ENCODE peak calls at places on chromosomes 6 and 20, in seven cellular contexts. One of them, this sample, is unnamed.
A peak's percentile ranks its signal among the peaks of the same experiment; 100 is the strongest.

GRCh38 chr6:8940356-8940755 is 505.0 kb upstream of the SLC35B3 start:
- DNase-seq in suprapubic skin: no peak
- DNase-seq in HCT116: no peak
- DNase-seq in adrenal gland: no peak
- DNase-seq in transverse colon: no peak
- DNase-seq in spleen: no peak
- DNase-seq in body of pancreas: no peak
- DNase-seq in this sample: no peak

GRCh38 chr6:168626046-168626445 is 185.1 kb downstream of the SMOC2 start:
- DNase-seq in body of pancreas: no peak
- DNase-seq in HCT116: no peak
- DNase-seq in spleen: no peak
- DNase-seq in adrenal gland: no peak
- DNase-seq in transverse colon: no peak
- DNase-seq in suprapubic skin: no peak
- DNase-seq in this sample: no peak

GRCh38 chr6:81171991-81172740 is 580.3 kb downstream of the TENT5A start:
- DNase-seq in body of pancreas: no peak
- DNase-seq in transverse colon: no peak
- DNase-seq in spleen: no peak
- DNase-seq in adrenal gland: peak; percentile 44
- DNase-seq in suprapubic skin: no peak
- DNase-seq in HCT116: peak; percentile 15
- DNase-seq in this sample: no peak

GRCh38 chr6:29019629-29020028 is 14.5 kb upstream of the ZNF311 start:
- DNase-seq in spleen: no peak
- DNase-seq in body of pancreas: no peak
- DNase-seq in HCT116: no peak
- DNase-seq in suprapubic skin: no peak
- DNase-seq in adrenal gland: no peak
- DNase-seq in transverse colon: no peak
- DNase-seq in this sample: no peak

GRCh38 chr6:133646021-133646682 is 242.8 kb upstream of the TCF21 start:
- DNase-seq in HCT116: no peak
- DNase-seq in spleen: no peak
- DNase-seq in adrenal gland: no peak
- DNase-seq in transverse colon: no peak
- DNase-seq in suprapubic skin: no peak
- DNase-seq in body of pancreas: peak; percentile 21
- DNase-seq in this sample: no peak

GRCh38 chr6:111553580-111553979 is 52.1 kb downstream of the TRAF3IP2 start:
- DNase-seq in spleen: no peak
- DNase-seq in body of pancreas: no peak
- DNase-seq in HCT116: no peak
- DNase-seq in transverse colon: no peak
- DNase-seq in suprapubic skin: no peak
- DNase-seq in adrenal gland: no peak
- DNase-seq in this sample: no peak

GRCh38 chr20:34980543-34981213 is 25.0 kb downstream of the MYH7B start:
- DNase-seq in body of pancreas: no peak
- DNase-seq in transverse colon: peak; percentile 59
- DNase-seq in HCT116: no peak
- DNase-seq in adrenal gland: no peak
- DNase-seq in suprapubic skin: no peak
- DNase-seq in spleen: no peak
- DNase-seq in this sample: no peak

GRCh38 chr6:36618366-36619355 is 24.5 kb downstream of the SRSF3 start:
- DNase-seq in spleen: no peak
- DNase-seq in transverse colon: peak; percentile 6
- DNase-seq in HCT116: no peak
- DNase-seq in body of pancreas: no peak
- DNase-seq in suprapubic skin: peak; percentile 52
- DNase-seq in adrenal gland: no peak
- DNase-seq in this sample: peak; percentile 81

GRCh38 chr6:101393291-101394251 is at the start of gene GRIK2:
- DNase-seq in transverse colon: peak; percentile 25
- DNase-seq in spleen: no peak
- DNase-seq in suprapubic skin: no peak
- DNase-seq in adrenal gland: peak; percentile 44
- DNase-seq in HCT116: no peak
- DNase-seq in body of pancreas: peak; percentile 38
- DNase-seq in this sample: peak; percentile 7

GRCh38 chr6:81761197-81761596 is 8.7 kb upstream of the TENT5A start:
- DNase-seq in transverse colon: no peak
- DNase-seq in HCT116: no peak
- DNase-seq in adrenal gland: no peak
- DNase-seq in body of pancreas: no peak
- DNase-seq in spleen: no peak
- DNase-seq in suprapubic skin: no peak
- DNase-seq in this sample: no peak

GRCh38 chr20:63635431-63636141 is 8.7 kb upstream of the GMEB2 start:
- DNase-seq in adrenal gland: no peak
- DNase-seq in body of pancreas: no peak
- DNase-seq in transverse colon: peak; percentile 59
- DNase-seq in HCT116: no peak
- DNase-seq in suprapubic skin: no peak
- DNase-seq in spleen: peak; percentile 95
- DNase-seq in this sample: peak; percentile 93

GRCh38 chr6:106247293-106247692 is 78.3 kb downstream of the ATG5 start:
- DNase-seq in transverse colon: no peak
- DNase-seq in HCT116: no peak
- DNase-seq in suprapubic skin: no peak
- DNase-seq in spleen: no peak
- DNase-seq in body of pancreas: no peak
- DNase-seq in adrenal gland: no peak
- DNase-seq in this sample: no peak

GRCh38 chr6:7156666-7157278 is 49.0 kb downstream of the RREB1 start:
- DNase-seq in suprapubic skin: no peak
- DNase-seq in HCT116: no peak
- DNase-seq in spleen: no peak
- DNase-seq in adrenal gland: no peak
- DNase-seq in body of pancreas: no peak
- DNase-seq in transverse colon: no peak
- DNase-seq in this sample: peak; percentile 55

GRCh38 chr6:72869621-72870020 is 247.8 kb downstream of the KCNQ5 start:
- DNase-seq in suprapubic skin: no peak
- DNase-seq in transverse colon: no peak
- DNase-seq in body of pancreas: no peak
- DNase-seq in adrenal gland: no peak
- DNase-seq in spleen: no peak
- DNase-seq in HCT116: no peak
- DNase-seq in this sample: no peak

GRCh38 chr20:20390393-20390792 is 22.5 kb downstream of the INSM1 start:
- DNase-seq in adrenal gland: no peak
- DNase-seq in HCT116: no peak
- DNase-seq in transverse colon: no peak
- DNase-seq in suprapubic skin: no peak
- DNase-seq in body of pancreas: no peak
- DNase-seq in spleen: no peak
- DNase-seq in this sample: no peak

DNA sequence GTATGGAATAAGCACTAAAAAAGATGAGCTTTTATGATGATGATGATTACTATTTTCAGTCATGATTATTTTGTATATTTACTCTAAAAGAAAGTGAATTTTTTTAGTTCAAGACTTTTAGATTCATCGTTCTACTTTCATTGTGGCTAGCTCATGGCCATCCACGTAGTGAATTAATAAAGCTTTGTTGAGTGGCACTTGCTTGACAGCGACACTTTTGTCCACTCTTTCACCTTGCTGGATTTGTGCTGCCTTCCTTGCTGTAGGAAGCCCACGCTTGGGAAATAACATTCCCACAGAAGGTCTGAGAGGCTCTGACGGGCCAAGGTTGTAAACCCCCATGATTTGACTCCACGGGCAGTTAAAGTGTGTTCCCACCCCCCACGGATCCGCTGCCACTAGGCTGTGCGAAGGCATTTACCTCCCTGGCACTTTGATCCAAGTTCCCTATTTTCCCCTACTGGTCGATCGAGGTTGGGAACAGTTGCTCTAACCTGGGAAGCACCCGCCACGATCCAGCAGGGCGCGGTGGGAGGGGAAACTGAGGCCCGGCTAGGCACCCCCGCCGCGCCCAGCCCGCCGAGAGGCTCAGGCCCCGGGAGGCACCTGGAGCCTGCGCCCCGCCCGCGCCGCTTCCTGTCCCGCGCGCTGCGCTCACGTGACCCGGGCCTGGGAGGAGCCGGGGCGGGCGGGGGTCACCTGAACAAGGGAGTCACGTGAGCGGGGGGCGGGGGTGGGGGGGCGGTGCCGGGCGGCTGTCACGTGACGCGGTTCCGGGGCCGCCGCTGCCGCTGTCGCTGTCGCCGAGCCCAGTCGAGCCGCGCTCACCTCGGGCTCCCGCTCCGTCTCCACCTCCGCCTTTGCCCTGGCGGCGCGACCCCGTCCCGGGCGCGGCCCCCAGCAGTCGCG is at the start of gene IGF2R:
- DNase-seq in transverse colon: peak; percentile 96
- DNase-seq in HCT116: peak; percentile 62
- DNase-seq in suprapubic skin: peak; percentile 95
- DNase-seq in body of pancreas: peak; percentile 96
- DNase-seq in spleen: peak; percentile 99
- DNase-seq in adrenal gland: peak; percentile 96
- DNase-seq in this sample: peak; percentile 94
- TF ChIP-seq POLR2A in transverse colon: peak; percentile 90
- TF ChIP-seq POLR2A in HCT116: peak; percentile 74
- TF ChIP-seq POLR2A in suprapubic skin: peak; percentile 62
- TF ChIP-seq POLR2A in body of pancreas: peak; percentile 94
- TF ChIP-seq POLR2A in spleen: peak; percentile 76
- TF ChIP-seq POLR2A in adrenal gland: peak; percentile 84
- TF ChIP-seq POLR2A in this sample: peak; percentile 88

GRCh38 chr20:44573501-44573869 is 8.9 kb upstream of the PKIG start:
- DNase-seq in transverse colon: no peak
- DNase-seq in body of pancreas: no peak
- DNase-seq in adrenal gland: no peak
- DNase-seq in spleen: no peak
- DNase-seq in HCT116: no peak
- DNase-seq in suprapubic skin: no peak
- DNase-seq in this sample: no peak

GRCh38 chr20:44570369-44570768 is 12.0 kb upstream of the PKIG start:
- DNase-seq in HCT116: no peak
- DNase-seq in suprapubic skin: no peak
- DNase-seq in spleen: no peak
- DNase-seq in transverse colon: no peak
- DNase-seq in body of pancreas: no peak
- DNase-seq in adrenal gland: no peak
- DNase-seq in this sample: no peak

GRCh38 chr20:44571367-44571766 is 11.0 kb upstream of the PKIG start:
- DNase-seq in suprapubic skin: no peak
- DNase-seq in adrenal gland: no peak
- DNase-seq in HCT116: no peak
- DNase-seq in body of pancreas: no peak
- DNase-seq in transverse colon: no peak
- DNase-seq in spleen: no peak
- DNase-seq in this sample: no peak

GRCh38 chr20:44574372-44574771 is 8.0 kb upstream of the PKIG start:
- DNase-seq in adrenal gland: no peak
- DNase-seq in body of pancreas: no peak
- DNase-seq in suprapubic skin: no peak
- DNase-seq in HCT116: no peak
- DNase-seq in spleen: no peak
- DNase-seq in transverse colon: no peak
- DNase-seq in this sample: no peak

GRCh38 chr20:44572551-44573500 is 9.6 kb upstream of the PKIG start:
- DNase-seq in HCT116: no peak
- DNase-seq in spleen: no peak
- DNase-seq in suprapubic skin: peak; percentile 70
- DNase-seq in transverse colon: peak; percentile 24
- DNase-seq in adrenal gland: peak; percentile 68
- DNase-seq in body of pancreas: no peak
- DNase-seq in this sample: no peak
- TF ChIP-seq POLR2A in HCT116: no peak
- TF ChIP-seq POLR2A in spleen: no peak
- TF ChIP-seq POLR2A in suprapubic skin: no peak
- TF ChIP-seq POLR2A in transverse colon: no peak
- TF ChIP-seq POLR2A in adrenal gland: peak; percentile 56
- TF ChIP-seq POLR2A in body of pancreas: no peak
- TF ChIP-seq POLR2A in this sample: no peak

GRCh38 chr6:42140756-42141602 is 1.4 kb downstream of the C6orf132 start:
- DNase-seq in suprapubic skin: peak; percentile 84
- DNase-seq in transverse colon: no peak
- DNase-seq in adrenal gland: peak; percentile 92
- DNase-seq in spleen: no peak
- DNase-seq in body of pancreas: peak; percentile 32
- DNase-seq in HCT116: no peak
- DNase-seq in this sample: no peak
- TF ChIP-seq POLR2A in suprapubic skin: no peak
- TF ChIP-seq POLR2A in transverse colon: no peak
- TF ChIP-seq POLR2A in adrenal gland: peak; percentile 48
- TF ChIP-seq POLR2A in spleen: no peak
- TF ChIP-seq POLR2A in body of pancreas: no peak
- TF ChIP-seq POLR2A in HCT116: no peak
- TF ChIP-seq POLR2A in this sample: no peak

GRCh38 chr6:143060354-143060805 is 309 bp upstream of the AIG1 start:
- DNase-seq in HCT116: peak; percentile 90
- DNase-seq in body of pancreas: peak; percentile 80
- DNase-seq in transverse colon: peak; percentile 89
- DNase-seq in adrenal gland: peak; percentile 88
- DNase-seq in spleen: peak; percentile 96
- DNase-seq in suprapubic skin: peak; percentile 94
- DNase-seq in this sample: peak; percentile 87
- TF ChIP-seq POLR2A in HCT116: no peak
- TF ChIP-seq POLR2A in body of pancreas: peak; percentile 92
- TF ChIP-seq POLR2A in transverse colon: peak; percentile 83
- TF ChIP-seq POLR2A in adrenal gland: peak; percentile 77
- TF ChIP-seq POLR2A in spleen: peak; percentile 12
- TF ChIP-seq POLR2A in suprapubic skin: peak; percentile 62
- TF ChIP-seq POLR2A in this sample: no peak

GRCh38 chr6:45655630-45656422 is 278.1 kb upstream of the SUPT3H start:
- DNase-seq in body of pancreas: no peak
- DNase-seq in adrenal gland: no peak
- DNase-seq in HCT116: peak; percentile 94
- DNase-seq in transverse colon: no peak
- DNase-seq in suprapubic skin: no peak
- DNase-seq in spleen: no peak
- DNase-seq in this sample: no peak
- TF ChIP-seq POLR2A in body of pancreas: no peak
- TF ChIP-seq POLR2A in adrenal gland: no peak
- TF ChIP-seq POLR2A in HCT116: no peak
- TF ChIP-seq POLR2A in transverse colon: no peak
- TF ChIP-seq POLR2A in suprapubic skin: no peak
- TF ChIP-seq POLR2A in spleen: no peak
- TF ChIP-seq POLR2A in this sample: no peak

GRCh38 chr20:46117704-46118467 is at the start of gene CD40:
- DNase-seq in HCT116: peak; percentile 68
- DNase-seq in adrenal gland: peak; percentile 82
- DNase-seq in body of pancreas: peak; percentile 93
- DNase-seq in suprapubic skin: peak; percentile 87
- DNase-seq in transverse colon: peak; percentile 88
- DNase-seq in spleen: peak; percentile 93
- DNase-seq in this sample: peak; percentile 39
- TF ChIP-seq POLR2A in HCT116: peak; percentile 38
- TF ChIP-seq POLR2A in adrenal gland: no peak
- TF ChIP-seq POLR2A in body of pancreas: peak; percentile 61
- TF ChIP-seq POLR2A in suprapubic skin: peak; percentile 40
- TF ChIP-seq POLR2A in transverse colon: peak; percentile 43
- TF ChIP-seq POLR2A in spleen: no peak
- TF ChIP-seq POLR2A in this sample: no peak

This sample was measured in NB4.